ENCODE peak calls at places on chromosomes 1 and 21, in four cellular contexts. One of them, this sample, is unnamed.
A peak's percentile ranks its signal among the peaks of the same experiment; 100 is the strongest.

GRCh38 chr1:155760751-155761475 is 72.0 kb downstream of the DAP3 start:
- DNase-seq in K562: no peak
- DNase-seq in WTC11: no peak
- DNase-seq in HepG2: no peak
- DNase-seq in this sample: no peak

GRCh38 chr1:94790246-94790645 is 29.9 kb upstream of the SLC44A3 start:
- DNase-seq in K562: no peak
- DNase-seq in WTC11: no peak
- DNase-seq in HepG2: no peak
- DNase-seq in this sample: no peak

GRCh38 chr1:154571964-154572288 is 4.3 kb downstream of the CHRNB2 start:
- DNase-seq in K562: no peak
- DNase-seq in WTC11: no peak
- DNase-seq in HepG2: no peak
- DNase-seq in this sample: no peak

GRCh38 chr21:41711416-41712023 is 55.3 kb downstream of the RIPK4 start:
- DNase-seq in K562: no peak
- DNase-seq in WTC11: no peak
- DNase-seq in HepG2: no peak
- DNase-seq in this sample: no peak

GRCh38 chr1:58477390-58477789 is 69.1 kb downstream of the OMA1 start:
- DNase-seq in K562: no peak
- DNase-seq in WTC11: no peak
- DNase-seq in HepG2: no peak
- DNase-seq in this sample: no peak

GRCh38 chr1:48048064-48048463 is 50.9 kb upstream of the TRABD2B start:
- DNase-seq in K562: no peak
- DNase-seq in WTC11: no peak
- DNase-seq in HepG2: no peak
- DNase-seq in this sample: no peak

GRCh38 chr1:29786195-29786594 is 549.9 kb downstream of the PTPRU start:
- DNase-seq in K562: no peak
- DNase-seq in WTC11: no peak
- DNase-seq in HepG2: no peak
- DNase-seq in this sample: no peak

GRCh38 chr21:46399686-46400085 is 59.0 kb upstream of the DIP2A start:
- DNase-seq in K562: no peak
- DNase-seq in WTC11: no peak
- DNase-seq in HepG2: no peak
- DNase-seq in this sample: no peak

GRCh38 chr1:165896277-165896676 is 68.9 kb downstream of the UCK2 start:
- DNase-seq in K562: no peak
- DNase-seq in WTC11: no peak
- DNase-seq in HepG2: no peak
- DNase-seq in this sample: no peak

GRCh38 chr1:180092931-180093650 is 61.6 kb upstream of the QSOX1 start:
- DNase-seq in K562: no peak
- DNase-seq in WTC11: no peak
- DNase-seq in HepG2: no peak
- DNase-seq in this sample: no peak

GRCh38 chr21:27359141-27359540 is 392.3 kb upstream of the ADAMTS5 start:
- DNase-seq in K562: no peak
- DNase-seq in WTC11: no peak
- DNase-seq in HepG2: no peak
- DNase-seq in this sample: no peak

GRCh38 chr21:42400525-42400924 is 3.2 kb upstream of the UBASH3A start:
- DNase-seq in K562: no peak
- DNase-seq in WTC11: no peak
- DNase-seq in HepG2: no peak
- DNase-seq in this sample: no peak

GRCh38 chr1:43056981-43057391 is 98.3 kb upstream of the SLC2A1 start:
- DNase-seq in K562: no peak
- DNase-seq in WTC11: no peak
- DNase-seq in HepG2: no peak
- DNase-seq in this sample: no peak

GRCh38 chr1:175612286-175612685 is 131.1 kb downstream of the TNR start:
- DNase-seq in K562: no peak
- DNase-seq in WTC11: no peak
- DNase-seq in HepG2: no peak
- DNase-seq in this sample: no peak

GRCh38 chr1:93938461-93939145 is 29.4 kb upstream of the GCLM start:
- DNase-seq in K562: no peak
- DNase-seq in WTC11: no peak
- DNase-seq in HepG2: no peak
- DNase-seq in this sample: no peak

GRCh38 chr1:159932296-159933285 is 7.3 kb upstream of the TAGLN2 start:
- DNase-seq in K562: no peak
- DNase-seq in WTC11: no peak
- DNase-seq in HepG2: no peak
- DNase-seq in this sample: no peak
- TF ChIP-seq USF2 in K562: no peak
- TF ChIP-seq USF2 in WTC11: no peak
- TF ChIP-seq USF2 in HepG2: no peak
- TF ChIP-seq USF2 in this sample: no peak

GRCh38 chr21:43855955-43856354 is 9.1 kb upstream of the AGPAT3 start:
- DNase-seq in K562: no peak
- DNase-seq in WTC11: no peak
- DNase-seq in HepG2: no peak
- DNase-seq in this sample: no peak
- TF ChIP-seq HMGXB4 in K562: no peak
- TF ChIP-seq HMGXB4 in WTC11: no peak
- TF ChIP-seq HMGXB4 in HepG2: no peak
- TF ChIP-seq HMGXB4 in this sample: no peak

GRCh38 chr1:237525102-237525501 is 365.6 kb downstream of the ZP4 start:
- DNase-seq in K562: no peak
- DNase-seq in WTC11: no peak
- DNase-seq in HepG2: no peak
- DNase-seq in this sample: no peak
- TF ChIP-seq USF2 in K562: no peak
- TF ChIP-seq USF2 in WTC11: no peak
- TF ChIP-seq USF2 in HepG2: no peak
- TF ChIP-seq USF2 in this sample: no peak

GRCh38 chr1:202164271-202165037 is 4.1 kb upstream of the PTPN7 start:
- DNase-seq in K562: peak; percentile 65
- DNase-seq in WTC11: no peak
- DNase-seq in HepG2: no peak
- DNase-seq in this sample: no peak
- TF ChIP-seq HMGXB4 in K562: no peak
- TF ChIP-seq HMGXB4 in WTC11: no peak
- TF ChIP-seq HMGXB4 in HepG2: no peak
- TF ChIP-seq HMGXB4 in this sample: no peak

GRCh38 chr1:241527146-241527545 is 5.0 kb upstream of the KMO start:
- DNase-seq in K562: no peak
- DNase-seq in WTC11: no peak
- DNase-seq in HepG2: no peak
- DNase-seq in this sample: no peak

GRCh38 chr1:241532173-241532553 is at the start of gene KMO:
- DNase-seq in K562: no peak
- DNase-seq in WTC11: no peak
- DNase-seq in HepG2: no peak
- DNase-seq in this sample: no peak

GRCh38 chr1:241533375-241534115 is 1.4 kb downstream of the KMO start:
- DNase-seq in K562: no peak
- DNase-seq in WTC11: no peak
- DNase-seq in HepG2: no peak
- DNase-seq in this sample: no peak

GRCh38 chr1:241532864-241533263 is 686 bp downstream of the KMO start:
- DNase-seq in K562: no peak
- DNase-seq in WTC11: no peak
- DNase-seq in HepG2: no peak
- DNase-seq in this sample: no peak

DNA sequence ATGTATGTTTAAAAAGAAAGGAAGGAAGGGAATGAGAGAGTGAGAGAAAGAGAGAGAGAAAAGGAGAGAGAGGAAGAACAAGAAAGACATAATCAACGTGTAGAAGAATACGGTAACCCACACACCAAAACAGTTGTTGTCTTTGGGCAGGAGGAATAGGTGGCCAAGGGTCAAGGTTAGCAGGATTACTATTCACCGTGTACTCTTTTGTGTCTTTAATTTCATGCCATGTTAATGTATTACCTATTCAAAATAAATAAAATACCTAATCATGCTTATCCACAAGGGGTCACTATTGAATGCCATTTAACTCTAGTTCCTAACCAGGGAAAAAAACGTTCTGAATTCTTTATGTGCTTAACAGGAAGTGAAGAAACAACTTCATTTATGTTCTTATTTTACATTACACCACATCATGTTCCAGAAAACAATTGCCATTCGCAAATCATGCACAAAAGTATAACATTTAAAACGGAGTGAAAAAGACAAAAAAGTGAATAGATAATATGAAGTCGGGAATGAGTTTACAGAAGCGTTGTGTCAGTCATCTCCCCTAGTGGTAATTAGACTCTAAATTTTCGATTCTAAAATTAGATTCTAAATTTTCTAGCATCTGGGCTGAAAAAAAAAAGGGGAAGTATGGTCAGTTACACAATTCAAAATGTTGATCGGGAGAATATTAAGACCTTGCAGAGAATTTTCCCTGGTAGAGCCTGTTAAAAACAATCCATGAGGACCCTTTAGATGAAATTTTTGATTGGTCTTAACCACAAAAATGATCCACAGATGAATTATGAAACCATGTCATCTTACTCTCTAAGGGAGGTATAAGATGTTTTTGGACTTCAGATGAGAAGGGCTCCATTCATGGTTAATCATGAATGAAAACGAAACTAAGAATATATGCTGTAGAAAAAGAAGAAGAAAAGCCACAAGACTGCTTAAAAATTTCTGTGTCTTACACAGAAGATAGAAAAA is 694 bp upstream of the KMO start:
- DNase-seq in K562: peak; percentile 32
- DNase-seq in WTC11: no peak
- DNase-seq in HepG2: peak; percentile 71
- DNase-seq in this sample: peak; percentile 77
- TF ChIP-seq USF2 in K562: no peak
- TF ChIP-seq USF2 in WTC11: no peak
- TF ChIP-seq USF2 in HepG2: no peak
- TF ChIP-seq USF2 in this sample: no peak

GRCh38 chr1:20409017-20409416 is 77.0 kb downstream of the CAMK2N1 start:
- DNase-seq in K562: no peak
- DNase-seq in WTC11: no peak
- DNase-seq in HepG2: no peak
- DNase-seq in this sample: no peak

GRCh38 chr1:20409971-20410370 is 76.0 kb downstream of the CAMK2N1 start:
- DNase-seq in K562: no peak
- DNase-seq in WTC11: no peak
- DNase-seq in HepG2: no peak
- DNase-seq in this sample: no peak

GRCh38 chr1:20413136-20413790 is 72.7 kb downstream of the CAMK2N1 start:
- DNase-seq in K562: no peak
- DNase-seq in WTC11: no peak
- DNase-seq in HepG2: no peak
- DNase-seq in this sample: no peak

GRCh38 chr1:20410555-20410954 is 75.5 kb downstream of the CAMK2N1 start:
- DNase-seq in K562: peak; percentile 63
- DNase-seq in WTC11: no peak
- DNase-seq in HepG2: no peak
- DNase-seq in this sample: no peak

DNA sequence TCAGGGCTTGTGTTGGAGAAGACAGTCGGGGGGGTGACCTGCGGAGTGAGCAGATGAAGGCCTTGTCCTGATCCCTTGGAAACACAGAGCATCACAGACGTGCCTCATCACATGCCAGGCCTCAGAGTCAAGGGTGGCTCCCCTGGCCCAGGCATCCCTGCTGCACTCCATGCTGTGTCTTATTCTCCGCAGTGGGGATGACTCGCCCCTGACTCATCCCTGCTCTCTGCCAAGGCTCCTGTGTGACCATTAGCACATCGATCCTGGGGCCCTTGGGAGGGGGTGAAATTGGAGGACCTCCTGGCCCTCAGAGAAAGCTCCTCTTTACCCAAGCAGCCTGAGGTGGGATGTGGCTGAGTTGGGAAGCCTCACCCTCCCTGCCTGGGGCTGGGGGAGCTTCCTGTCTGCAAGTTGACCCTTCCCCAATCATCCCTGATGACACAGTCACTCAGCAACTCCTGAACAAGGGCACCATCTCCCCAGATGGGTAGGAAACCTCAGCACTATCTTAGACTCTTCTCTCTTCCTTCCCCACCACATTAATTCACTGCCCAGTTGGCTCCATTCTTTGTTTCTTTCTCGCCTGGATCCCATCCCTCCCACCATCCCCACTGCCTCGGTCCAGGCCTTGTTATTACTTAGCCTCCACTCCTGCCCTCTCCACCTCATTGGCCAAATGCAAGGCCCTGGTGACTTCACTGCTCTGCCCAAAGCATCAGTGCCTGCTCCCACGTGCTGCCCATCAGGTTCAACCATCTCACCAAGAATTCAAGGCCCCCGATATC is 74.6 kb downstream of the CAMK2N1 start:
- DNase-seq in K562: no peak
- DNase-seq in WTC11: no peak
- DNase-seq in HepG2: no peak
- DNase-seq in this sample: peak; percentile 51
- TF ChIP-seq HMGXB4 in K562: no peak
- TF ChIP-seq HMGXB4 in WTC11: no peak
- TF ChIP-seq HMGXB4 in HepG2: no peak
- TF ChIP-seq HMGXB4 in this sample: no peak

GRCh38 chr1:87754036-87754603 is 425.4 kb downstream of the LMO4 start:
- DNase-seq in K562: peak; percentile 29
- DNase-seq in WTC11: no peak
- DNase-seq in HepG2: no peak
- DNase-seq in this sample: no peak

GRCh38 chr1:87759420-87759819 is 430.7 kb downstream of the LMO4 start:
- DNase-seq in K562: no peak
- DNase-seq in WTC11: no peak
- DNase-seq in HepG2: no peak
- DNase-seq in this sample: no peak

GRCh38 chr1:87763498-87763897 is 434.8 kb downstream of the LMO4 start:
- DNase-seq in K562: no peak
- DNase-seq in WTC11: no peak
- DNase-seq in HepG2: no peak
- DNase-seq in this sample: no peak

GRCh38 chr1:87760100-87760499 is 431.4 kb downstream of the LMO4 start:
- DNase-seq in K562: no peak
- DNase-seq in WTC11: no peak
- DNase-seq in HepG2: no peak
- DNase-seq in this sample: no peak

DNA sequence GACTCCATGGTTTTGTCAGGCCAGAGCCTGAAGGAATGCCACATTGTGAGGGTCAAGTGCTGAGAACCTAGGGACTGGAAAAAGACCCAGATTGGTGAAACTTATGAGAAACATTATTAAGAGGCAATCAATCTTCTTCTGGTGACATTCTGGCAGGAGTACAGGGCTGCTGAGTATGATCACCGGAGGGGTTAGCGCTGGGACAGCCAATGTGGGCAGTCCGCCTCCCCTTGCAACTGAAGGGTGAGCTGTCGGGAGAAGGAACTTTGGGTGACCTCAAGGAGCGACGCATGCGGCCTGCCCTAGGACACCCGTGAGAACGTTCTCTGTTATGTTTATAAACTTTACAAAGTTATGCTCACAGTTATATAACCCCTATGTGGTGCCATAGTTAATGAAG is 429.0 kb downstream of the LMO4 start:
- DNase-seq in K562: no peak
- DNase-seq in WTC11: no peak
- DNase-seq in HepG2: no peak
- DNase-seq in this sample: no peak
- TF ChIP-seq USF2 in K562: no peak
- TF ChIP-seq USF2 in WTC11: no peak
- TF ChIP-seq USF2 in HepG2: no peak
- TF ChIP-seq USF2 in this sample: no peak

This sample was measured in A549.